ENCODE peak calls at places on chromosomes 12 and 14, in six cellular contexts. W is fibroblast of lung, H is sigmoid colon, O is OCI-LY7, A is right lobe of liver, M is IMR-90. S is an unnamed sample.
A peak's percentile ranks its signal among the peaks of the same experiment; 100 is the strongest.

GRCh38 chr14:101781240-101782061 is 19.9 kb downstream of the PPP2R5C start:
- DNase-seq in M (no peak), A (no peak), O (peak; percentile 23), W (no peak), H (no peak), S (peak; percentile 36)

GRCh38 chr12:107491856-107492255 is 193.7 kb upstream of the PWP1 start:
- DNase-seq in M (peak; percentile 53), H (no peak), A (no peak), O (no peak), W (no peak), S (no peak)

GRCh38 chr12:127628655-127629054 is 638.3 kb upstream of the TMEM132C start:
- DNase-seq in M (peak; percentile 75), O (no peak), W (peak; percentile 2), A (no peak), H (no peak), S (no peak)

GRCh38 chr14:104392396-104393198 is 187.0 kb upstream of the C14orf180 start:
- DNase-seq in M (no peak), O (no peak), H (no peak), W (no peak), A (no peak), S (no peak)

GRCh38 chr12:30882706-30883105 is 43.8 kb upstream of the TSPAN11 start:
- DNase-seq in M (no peak), A (no peak), O (peak; percentile 5), W (peak; percentile 12), H (no peak), S (no peak)

GRCh38 chr12:54421873-54422250 is 2.8 kb upstream of the ITGA5 start:
- DNase-seq in O (no peak), H (peak; percentile 50), A (no peak), W (no peak), M (no peak), S (no peak)

GRCh38 chr12:32021346-32021773 is 62.1 kb downstream of the RESF1 start:
- DNase-seq in H (no peak), O (no peak), M (no peak), A (no peak), W (no peak), S (no peak)

GRCh38 chr12:22728989-22729388 is 104.0 kb downstream of the ETNK1 start:
- DNase-seq in W (peak; percentile 21), H (no peak), M (no peak), O (no peak), A (no peak), S (peak; percentile 62)

GRCh38 chr14:76550534-76550933 is 174.6 kb downstream of the ESRRB start:
- DNase-seq in H (no peak), W (no peak), O (no peak), A (no peak), M (no peak), S (no peak)

GRCh38 chr14:69685716-69686115 is 74.3 kb downstream of the SUSD6 start:
- DNase-seq in M (peak; percentile 58), W (peak; percentile 67), O (no peak), A (peak; percentile 65), H (peak; percentile 91), S (no peak)

GRCh38 chr14:56731187-56731586 is 79.1 kb downstream of the OTX2 start:
- DNase-seq in A (no peak), H (no peak), O (no peak), W (no peak), M (no peak), S (no peak)

GRCh38 chr12:18304609-18305008 is 43.3 kb downstream of the PIK3C2G start:
- DNase-seq in O (no peak), M (no peak), W (no peak), H (no peak), A (no peak), S (no peak)

GRCh38 chr14:96796851-96797187 is 363 bp upstream of the VRK1 start:
- DNase-seq in W (no peak), A (no peak), H (no peak), O (no peak), M (no peak), S (no peak)

GRCh38 chr12:92745874-92746553 is 43.2 kb downstream of the PLEKHG7 start:
- DNase-seq in A (peak; percentile 52), O (no peak), W (peak; percentile 98), M (peak; percentile 97), H (peak; percentile 87), S (no peak)

GRCh38 chr12:112012775-112013600 is at the start of the genes ERP29 and TMEM116:
- DNase-seq in M (peak; percentile 98), H (peak; percentile 100), O (peak; percentile 99), A (peak; percentile 100), W (peak; percentile 99), S (peak; percentile 99)
- H3K4me3 ChIP-seq in M (peak within 1 kb of the TSS; percentile 79), H (peak within 1 kb of the TSS; percentile 96), O (peak within 1 kb of the TSS; percentile 88), A (peak within 1 kb of the TSS; percentile 96), W (peak within 1 kb of the TSS; percentile 93), S (peak within 1 kb of the TSS; percentile 91)

GRCh38 chr12:48978741-48979601 is 849 bp downstream of the WNT1 start:
- DNase-seq in A (no peak), W (no peak), H (no peak), O (no peak), M (no peak), S (peak; percentile 30)

GRCh38 chr12:48979602-48980388 is 1.7 kb downstream of the WNT1 start:
- DNase-seq in W (no peak), H (no peak), A (no peak), O (no peak), M (no peak), S (peak; percentile 56)

GRCh38 chr12:48980389-48980952 is 2.3 kb downstream of the WNT1 start:
- DNase-seq in H (no peak), M (no peak), A (peak; percentile 28), W (no peak), O (no peak), S (peak; percentile 70)

GRCh38 chr12:48977290-48978281 is 536 bp upstream of the WNT1 start:
- DNase-seq in A (peak; percentile 72), W (no peak), O (peak; percentile 78), H (peak; percentile 77), M (peak; percentile 80), S (peak; percentile 82)

DNA sequence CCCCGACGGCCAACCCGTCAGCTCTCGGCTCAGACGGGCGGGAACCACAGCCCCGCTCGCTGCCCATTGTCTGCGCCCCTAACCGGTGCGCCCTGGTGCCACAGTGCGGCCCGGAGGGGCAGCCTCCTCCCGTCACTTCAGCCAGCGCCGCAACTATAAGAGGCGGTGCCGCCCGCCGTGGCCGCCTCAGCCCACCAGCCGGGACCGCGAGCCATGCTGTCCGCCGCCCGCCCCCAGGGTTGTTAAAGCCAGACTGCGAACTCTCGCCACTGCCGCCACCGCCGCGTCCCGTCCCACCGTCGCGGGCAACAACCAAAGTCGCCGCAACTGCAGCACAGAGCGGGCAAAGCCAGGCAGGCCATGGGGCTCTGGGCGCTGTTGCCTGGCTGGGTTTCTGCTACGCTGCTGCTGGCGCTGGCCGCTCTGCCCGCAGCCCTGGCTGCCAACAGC is at the start of gene WNT1:
- DNase-seq in H (no peak), A (no peak), W (no peak), O (no peak), M (no peak), S (peak; percentile 41)
- H3K4me3 ChIP-seq in H (peak within 1 kb of the TSS; percentile 34), A (no peak within 1 kb of the TSS), W (no peak within 1 kb of the TSS), O (no peak within 1 kb of the TSS), M (no peak within 1 kb of the TSS), S (peak within 1 kb of the TSS; percentile 13)

DNA sequence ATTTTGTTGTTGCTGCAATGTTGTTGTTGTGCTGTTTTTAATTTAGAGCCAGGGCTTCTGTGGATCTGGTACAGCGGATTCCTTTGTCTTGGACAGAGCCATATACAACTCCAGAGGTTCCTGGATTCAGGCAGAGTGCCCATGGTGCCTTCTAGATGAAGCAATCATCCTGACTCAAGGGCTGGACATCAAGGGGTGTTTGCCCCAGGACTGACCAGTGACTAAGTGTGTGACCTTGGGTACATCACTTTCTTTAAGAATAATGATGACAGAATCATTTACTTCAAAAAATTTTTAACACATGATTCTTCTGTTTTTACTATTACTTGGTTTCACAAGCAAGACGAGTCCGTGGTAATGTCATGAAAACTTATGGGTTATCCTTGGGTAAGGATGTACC is 397.3 kb downstream of the ZFP36L1 start:
- DNase-seq in H (peak; percentile 84), A (no peak), W (peak; percentile 87), M (peak; percentile 76), O (no peak), S (no peak)
- H3K4me3 ChIP-seq in H (no peak overlapping the region), A (no peak overlapping the region), W (no peak overlapping the region), M (no peak overlapping the region), O (no peak overlapping the region), S (no peak overlapping the region)

DNA sequence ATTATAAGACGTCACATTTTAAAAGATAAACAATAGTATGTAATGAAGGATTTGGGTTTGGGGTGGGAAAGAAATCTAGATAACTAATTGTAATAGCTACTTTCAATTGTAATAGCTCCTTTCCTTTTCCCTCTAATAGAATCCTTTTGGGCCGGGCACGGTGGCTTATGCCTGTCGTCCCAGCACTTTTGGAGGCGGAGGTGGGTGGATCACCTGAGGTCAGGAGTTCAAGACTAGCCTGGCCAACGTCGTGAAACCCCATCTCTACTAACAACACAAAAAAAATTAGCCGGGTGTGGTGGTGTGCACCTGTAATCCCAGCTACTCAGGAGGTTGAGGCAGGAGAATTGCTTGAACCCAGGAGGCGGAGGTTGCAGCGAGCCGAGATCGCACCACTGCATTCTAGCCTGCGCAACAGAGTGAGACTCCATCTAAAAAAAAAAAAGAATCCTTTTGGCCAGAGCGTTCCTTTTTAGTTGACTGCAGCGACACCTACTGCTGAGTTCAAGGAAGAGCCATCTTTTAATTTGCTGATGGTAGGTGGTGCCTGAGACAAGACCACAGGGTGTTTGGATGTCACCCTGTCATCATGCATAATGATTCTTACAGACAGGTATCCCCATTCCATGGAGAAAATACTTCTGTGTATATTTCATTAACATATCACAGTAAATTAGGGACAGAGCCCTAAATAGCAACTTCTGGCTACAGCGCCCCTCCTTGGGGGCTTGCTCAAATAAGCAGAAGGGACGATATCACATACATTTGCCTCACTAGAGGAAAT is 79.5 kb downstream of the ARMH4 start:
- DNase-seq in W (peak; percentile 78), O (peak; percentile 57), A (peak; percentile 21), M (peak; percentile 74), H (no peak), S (peak; percentile 77)
- H3K4me3 ChIP-seq in W (no peak overlapping the region), O (no peak overlapping the region), A (peak overlapping the region; percentile 8), M (no peak overlapping the region), H (peak overlapping the region; percentile 20), S (no peak overlapping the region)

S was measured in neural progenitor cell.